ENCODE peak calls at places on chromosomes 13 and 19, in seven cellular contexts. J is T-helper 17 cell; T is renal cortical epithelial cell; A is NCI-H524; M is stimulated activated naive CD4-positive, alpha-beta T cell; W is stimulated activated CD4-positive, alpha-beta T cell treated with anti-CD3 and anti-CD28 coated beads, Interleukin-15, amount 100 ng/mL, for 1 hour; N is transverse colon. R is an unnamed sample.
A peak's percentile ranks its signal among the peaks of the same experiment; 100 is the strongest.

GRCh38 chr19:7658219-7658686 is 10.6 kb upstream of the RETN start:
- DNase-seq in J (no peak), T (no peak), A (peak; percentile 84), M (peak; percentile 41), W (no peak), N (peak; percentile 37), R (no peak)

GRCh38 chr13:34469212-34469983 is 472.7 kb upstream of the NBEA start:
- DNase-seq in J (no peak), T (peak; percentile 82), A (no peak), M (no peak), W (no peak), N (no peak), R (no peak)

GRCh38 chr13:94415484-94415883 is 64.0 kb downstream of the DCT start:
- DNase-seq in J (no peak), T (no peak), A (peak; percentile 99), M (no peak), W (no peak), N (no peak), R (no peak)

GRCh38 chr13:74767031-74767430 is 632.8 kb upstream of the KLF12 start:
- DNase-seq in J (no peak), T (peak; percentile 27), A (no peak), M (no peak), W (no peak), N (no peak), R (peak; percentile 40)

GRCh38 chr19:13974073-13974472 is 21.8 kb downstream of the DCAF15 start:
- DNase-seq in J (no peak), T (peak; percentile 58), A (peak; percentile 51), M (peak; percentile 36), W (no peak), N (no peak), R (no peak)

GRCh38 chr19:6161271-6161850 is 25.9 kb downstream of the ACSBG2 start:
- DNase-seq in J (peak; percentile 19), T (no peak), A (no peak), M (peak; percentile 62), W (peak; percentile 1), N (peak; percentile 13), R (no peak)

GRCh38 chr13:91809161-91809560 is 410.7 kb downstream of the GPC5 start:
- DNase-seq in J (no peak), T (no peak), A (no peak), M (no peak), W (no peak), N (no peak), R (no peak)

GRCh38 chr13:76503756-76504155 is 382.4 kb downstream of the KCTD12 start:
- DNase-seq in J (no peak), T (no peak), A (peak; percentile 23), M (no peak), W (no peak), N (no peak), R (no peak)

GRCh38 chr13:38401276-38401675 is 51.6 kb downstream of the UFM1 start:
- DNase-seq in J (no peak), T (no peak), A (no peak), M (no peak), W (no peak), N (no peak), R (no peak)

GRCh38 chr13:76683168-76683567 is 203.0 kb downstream of the KCTD12 start:
- DNase-seq in J (no peak), T (no peak), A (no peak), M (no peak), W (no peak), N (no peak), R (no peak)

GRCh38 chr13:43805681-43806128 is 18.9 kb upstream of the ENOX1 start:
- DNase-seq in J (no peak), T (no peak), A (no peak), M (no peak), W (no peak), N (no peak), R (no peak)

GRCh38 chr13:62162860-62163259 is 747.2 kb upstream of the PCDH20 start:
- DNase-seq in J (no peak), T (no peak), A (peak; percentile 1), M (no peak), W (no peak), N (no peak), R (no peak)

GRCh38 chr13:103926118-103926517 is 859.9 kb upstream of the SLC10A2 start:
- DNase-seq in J (no peak), T (no peak), A (no peak), M (no peak), W (no peak), N (no peak), R (no peak)